ENCODE peak calls at places on chromosomes 6 and 20, in ten cellular contexts. M is prostate gland, T is H1, I is endothelial cell of umbilical vein, X is GM12878, G is transverse colon, F is K562, S is stomach, A is upper lobe of left lung, W is HCT116. H is an unnamed sample.

GRCh38 chr6:4210619-4211419 is 75.4 kb upstream of the ECI2 start:
- DNase-seq in T (peak), X (no peak), S (peak), I (peak), M (peak), A (no peak), F (peak), W (peak), G (peak), H (no peak)

GRCh38 chr6:99492137-99492536 is 23.1 kb downstream of the USP45 start:
- DNase-seq in A (no peak), X (no peak), T (no peak), I (no peak), M (no peak), W (no peak), S (no peak), G (no peak), F (no peak), H (no peak)

GRCh38 chr20:57619053-57619831 is 984 bp downstream of the ZBP1 start:
- DNase-seq in M (no peak), A (peak), T (peak), I (no peak), W (no peak), F (no peak), G (peak), X (peak), S (peak), H (peak)

GRCh38 chr20:59783020-59784010 is 150.1 kb downstream of the SYCP2 start:
- DNase-seq in W (peak), M (peak), I (peak), X (no peak), A (peak), S (peak), T (peak), G (peak), F (peak), H (peak)

GRCh38 chr6:122471107-122472021 is at the start of gene SERINC1:
- DNase-seq in I (peak), W (peak), M (peak), F (peak), T (peak), X (peak), S (peak), G (peak), A (peak), H (peak)

GRCh38 chr6:11600251-11600650 is 62.7 kb downstream of the TMEM170B start:
- DNase-seq in S (no peak), A (no peak), X (no peak), I (no peak), F (no peak), M (no peak), G (no peak), W (no peak), T (no peak), H (no peak)

GRCh38 chr6:34990971-34991560 is 102.0 kb downstream of the ANKS1A start:
- DNase-seq in I (no peak), F (no peak), A (no peak), T (no peak), X (no peak), W (no peak), S (no peak), M (no peak), G (no peak), H (no peak)

GRCh38 chr6:101513181-101513580 is 119.7 kb downstream of the GRIK2 start:
- DNase-seq in I (no peak), A (no peak), T (no peak), X (no peak), S (no peak), W (no peak), M (no peak), F (no peak), G (no peak), H (no peak)

GRCh38 chr6:112618796-112619195 is 271.7 kb downstream of the RFPL4B start:
- DNase-seq in M (no peak), G (no peak), T (no peak), I (peak), W (peak), S (no peak), A (no peak), X (no peak), F (no peak), H (no peak)

GRCh38 chr20:4677846-4678245 is 43.9 kb upstream of the PRND start:
- DNase-seq in F (no peak), M (no peak), W (no peak), I (no peak), G (no peak), A (no peak), S (no peak), T (no peak), X (no peak), H (no peak)

GRCh38 chr20:32908334-32909292 is 49.9 kb downstream of the EFCAB8 start:
- DNase-seq in M (no peak), S (no peak), A (no peak), G (no peak), X (no peak), W (no peak), T (no peak), I (no peak), F (no peak), H (no peak)

GRCh38 chr6:157961829-157962228 is 19.8 kb upstream of the SYNJ2 start:
- DNase-seq in T (no peak), G (no peak), W (no peak), S (no peak), X (no peak), I (no peak), M (no peak), F (no peak), A (no peak), H (peak)

GRCh38 chr6:5840742-5841141 is 166.0 kb downstream of the NRN1 start:
- DNase-seq in S (no peak), G (no peak), W (no peak), A (no peak), M (no peak), I (no peak), F (no peak), X (no peak), T (no peak), H (no peak)

GRCh38 chr6:10146723-10147451 is 268.0 kb downstream of the TFAP2A start:
- DNase-seq in W (peak), M (no peak), G (no peak), T (no peak), F (peak), X (peak), I (no peak), A (no peak), S (no peak), H (no peak)

GRCh38 chr6:132483779-132484679 is 28.9 kb downstream of the STX7 start:
- DNase-seq in A (peak), I (peak), X (peak), M (peak), G (peak), F (peak), T (no peak), S (no peak), W (peak), H (no peak)

GRCh38 chr6:92281571-92282076 is 1137.7 kb downstream of the EPHA7 start:
- DNase-seq in W (no peak), G (no peak), X (no peak), A (no peak), S (no peak), M (no peak), F (no peak), T (no peak), I (peak), H (no peak)

GRCh38 chr6:90087103-90087833 is 193.0 kb downstream of the GJA10 start:
- DNase-seq in I (no peak), G (no peak), M (no peak), S (no peak), W (no peak), X (no peak), A (no peak), F (no peak), T (no peak), H (no peak)

GRCh38 chr6:46491789-46492547 is 719 bp upstream of the RCAN2 start:
- DNase-seq in M (peak), G (peak), S (peak), F (no peak), A (peak), I (peak), X (no peak), T (peak), W (peak), H (no peak)

GRCh38 chr6:1190361-1190760 is 121.5 kb upstream of the FOXQ1 start:
- DNase-seq in I (peak), F (no peak), G (no peak), W (no peak), A (no peak), X (no peak), S (no peak), M (no peak), T (no peak), H (no peak)

GRCh38 chr6:4352731-4353130 is 217.4 kb upstream of the ECI2 start:
- DNase-seq in A (no peak), G (no peak), F (no peak), X (no peak), W (no peak), T (no peak), I (no peak), S (peak), M (no peak), H (no peak)

GRCh38 chr6:106099235-106099537 is 13.1 kb downstream of the PRDM1 start:
- DNase-seq in T (no peak), M (no peak), S (no peak), I (no peak), F (no peak), A (no peak), X (no peak), G (peak), W (no peak), H (no peak)

GRCh38 chr20:4261333-4262284 is 246.3 kb upstream of the RNF24 start:
- DNase-seq in S (no peak), W (no peak), T (no peak), A (no peak), M (no peak), X (no peak), F (no peak), G (no peak), I (no peak), H (no peak)

GRCh38 chr20:39394461-39394860 is 432.3 kb downstream of the DHX35 start:
- DNase-seq in G (no peak), T (no peak), F (no peak), A (no peak), M (no peak), S (no peak), W (no peak), I (no peak), X (no peak), H (no peak)

GRCh38 chr6:70507166-70507565 is 59.6 kb upstream of the SDHAF4 start:
- DNase-seq in S (no peak), G (no peak), I (peak), A (no peak), T (no peak), M (no peak), X (no peak), W (no peak), F (no peak), H (no peak)

GRCh38 chr20:33992145-33992922 is 1.4 kb upstream of the RALY start:
- DNase-seq in X (no peak), W (no peak), T (no peak), S (no peak), G (no peak), I (no peak), F (no peak), M (no peak), A (no peak), H (no peak)

GRCh38 chr6:115932481-115932880 is 128.2 kb downstream of the FRK start:
- DNase-seq in F (no peak), G (no peak), I (no peak), X (no peak), T (no peak), S (no peak), W (peak), A (no peak), M (no peak), H (no peak)

GRCh38 chr20:1203630-1204029 is 376 bp downstream of the C20orf202 start:
- DNase-seq in S (no peak), X (no peak), G (peak), F (no peak), I (no peak), A (no peak), W (no peak), M (no peak), T (no peak), H (no peak)

GRCh38 chr6:125808591-125808990 is 17.8 kb downstream of the NCOA7 start:
- DNase-seq in X (no peak), A (no peak), W (no peak), M (no peak), T (no peak), S (no peak), G (no peak), F (no peak), I (no peak), H (no peak)

GRCh38 chr20:64033981-64034493 is 1.9 kb upstream of the C20orf204 start:
- DNase-seq in T (no peak), F (no peak), S (no peak), A (no peak), M (no peak), W (no peak), X (no peak), I (no peak), G (no peak), H (no peak)

GRCh38 chr6:155528982-155529453 is 73.4 kb upstream of the NOX3 start:
- DNase-seq in I (peak), G (no peak), A (peak), W (no peak), F (no peak), M (no peak), X (no peak), S (no peak), T (no peak), H (no peak)

GRCh38 chr6:92779758-92780157 is 639.6 kb downstream of the EPHA7 start:
- DNase-seq in F (no peak), M (peak), I (peak), T (no peak), X (no peak), G (no peak), S (no peak), W (no peak), A (peak), H (no peak)

GRCh38 chr20:10110151-10110550 is 75.4 kb downstream of the ANKEF1 start:
- DNase-seq in X (no peak), F (no peak), G (no peak), W (no peak), S (no peak), A (no peak), M (no peak), I (no peak), T (no peak), H (no peak)

GRCh38 chr6:144063246-144063743 is 32.1 kb downstream of the SF3B5 start:
- DNase-seq in W (no peak), T (no peak), I (no peak), X (no peak), G (peak), S (no peak), M (peak), A (peak), F (peak), H (no peak)

GRCh38 chr20:20814685-20815084 is 102.2 kb upstream of the RALGAPA2 start:
- DNase-seq in G (no peak), M (no peak), T (peak), F (no peak), S (no peak), X (no peak), W (no peak), A (no peak), I (no peak), H (no peak)

GRCh38 chr6:14396826-14397517 is 279.4 kb downstream of the CD83 start:
- DNase-seq in M (no peak), S (peak), A (peak), W (no peak), T (peak), I (no peak), X (no peak), F (peak), G (peak), H (peak)

GRCh38 chr6:13012271-13012670 is 295.7 kb downstream of the PHACTR1 start:
- DNase-seq in F (no peak), W (no peak), M (no peak), T (no peak), X (no peak), I (no peak), G (no peak), A (no peak), S (no peak), H (no peak)
- TF ChIP-seq POLR2A in F (no peak), W (no peak), M (no peak), T (no peak), X (no peak), I (no peak), G (no peak), A (no peak), S (no peak), H (no peak)

GRCh38 chr6:32933661-32934085 is 7.2 kb downstream of the HLA-DMB start:
- DNase-seq in M (peak), W (peak), T (peak), S (peak), G (peak), I (peak), F (peak), X (peak), A (peak), H (no peak)

GRCh38 chr6:32931211-32931610 is 9.6 kb downstream of the HLA-DMB start:
- DNase-seq in W (no peak), S (no peak), T (no peak), F (no peak), A (no peak), I (no peak), G (no peak), M (no peak), X (no peak), H (no peak)

GRCh38 chr6:32936247-32937152 is 4.3 kb downstream of the HLA-DMB start:
- DNase-seq in S (no peak), G (no peak), W (no peak), A (peak), T (no peak), M (no peak), X (no peak), I (no peak), F (no peak), H (no peak)

GRCh38 chr6:32935551-32936246 is 5.1 kb downstream of the HLA-DMB start:
- DNase-seq in A (no peak), S (no peak), G (no peak), I (no peak), F (no peak), X (no peak), M (no peak), W (no peak), T (no peak), H (no peak)

GRCh38 chr6:32932132-32932868 is 8.5 kb downstream of the HLA-DMB start:
- DNase-seq in X (no peak), T (no peak), G (no peak), F (no peak), S (no peak), A (no peak), M (no peak), W (no peak), I (no peak), H (no peak)
- TF ChIP-seq POLR2AphosphoS5 in X (no peak), T (no peak), G (no peak), F (no peak), S (no peak), A (no peak), M (no peak), W (no peak), I (no peak), H (no peak)

GRCh38 chr6:30555428-30556005 is 772 bp downstream of the GNL1 start:
- DNase-seq in F (peak), W (no peak), X (no peak), S (peak), M (peak), I (peak), G (peak), T (peak), A (peak), H (no peak)

GRCh38 chr6:30556714-30556963 is 350 bp upstream of the GNL1 start:
- DNase-seq in A (peak), W (peak), G (peak), T (no peak), I (no peak), S (peak), M (peak), X (no peak), F (no peak), H (peak)

GRCh38 chr6:30556964-30557682 is at the start of gene PRR3:
- DNase-seq in S (peak), G (peak), I (peak), F (peak), A (peak), M (peak), X (peak), T (peak), W (no peak), H (no peak)

GRCh38 chr6:30554962-30555361 is 1.3 kb downstream of the GNL1 start:
- DNase-seq in S (no peak), W (no peak), M (no peak), I (no peak), F (no peak), T (no peak), A (no peak), X (no peak), G (no peak), H (no peak)

DNA sequence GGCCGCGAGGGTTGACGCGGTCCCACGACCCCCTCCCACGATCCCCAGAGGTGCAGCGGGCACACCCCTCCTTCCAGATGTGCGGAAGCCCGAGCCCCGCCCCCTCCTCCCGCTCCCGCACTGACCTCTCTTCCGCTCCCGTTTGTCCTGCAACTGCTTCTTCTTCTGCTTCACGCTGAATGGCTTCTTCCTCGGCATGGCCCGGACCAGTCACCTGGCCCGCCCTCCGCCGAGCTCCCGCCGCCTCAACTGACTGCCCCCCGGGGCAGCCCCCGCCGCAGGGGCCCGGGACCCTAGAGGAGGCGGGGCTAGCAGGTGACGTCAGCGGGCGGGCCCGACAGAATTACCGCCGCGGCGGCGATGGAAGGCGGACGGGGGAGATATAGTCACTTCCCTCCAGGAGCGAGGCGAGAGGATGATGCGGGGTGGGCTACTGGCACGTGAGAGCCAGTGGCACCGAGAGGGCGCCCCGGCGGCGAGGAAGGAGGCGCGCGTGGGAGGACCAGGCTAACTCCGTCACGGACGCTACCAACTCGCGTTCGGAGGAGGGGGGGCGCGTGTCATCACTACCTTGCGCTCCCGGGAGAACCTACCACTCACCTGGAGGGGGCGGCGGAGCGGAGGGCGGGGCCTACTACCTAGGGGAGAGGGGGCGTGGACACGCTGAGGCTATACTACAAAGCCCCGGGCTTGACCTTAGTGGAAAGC is at the start of gene GNL1:
- DNase-seq in G (peak), A (peak), X (peak), T (peak), F (peak), W (peak), S (peak), I (peak), M (peak), H (peak)
- TF ChIP-seq POLR2A in G (no peak), A (peak), X (peak), T (no peak), F (peak), W (no peak), S (no peak), I (no peak), M (peak), H (peak)

DNA sequence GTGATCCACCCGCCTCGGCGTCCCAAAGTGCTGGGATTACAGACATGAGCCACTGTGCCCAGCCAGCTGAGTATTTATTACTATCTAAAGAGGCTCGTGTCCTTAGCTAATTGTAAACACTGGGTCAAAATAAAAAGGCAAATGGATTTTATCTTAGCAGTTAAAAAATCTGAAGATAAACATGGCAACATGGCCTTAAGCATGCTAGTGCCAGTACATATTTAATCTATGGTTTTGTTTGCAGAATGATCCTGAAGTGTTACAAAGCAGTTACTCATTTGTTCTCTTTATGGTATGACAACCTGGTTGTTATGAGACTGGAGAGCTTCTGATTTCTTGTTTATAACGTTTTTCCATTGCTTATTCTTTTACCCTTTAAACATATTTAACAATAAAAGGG is 3.9 kb upstream of the KIAA0408 start:
- DNase-seq in A (no peak), S (peak), M (no peak), I (no peak), F (no peak), W (no peak), T (no peak), X (no peak), G (no peak), H (no peak)
- TF ChIP-seq POLR2AphosphoS5 in A (no peak), S (peak), M (peak), I (no peak), F (no peak), W (no peak), T (no peak), X (no peak), G (no peak), H (no peak)